ENCODE peak calls at places on chromosomes 16 and 17, in nine cellular contexts. E is gastrocnemius medialis, G is SK-N-SH, M is uterus, B is ascending aorta, Y is GM23338, U is hepatocyte, P is heart right ventricle, N is stomach. O is an unnamed sample. For H3K27me3, the result is how much of the 10 kb centered on the place peaks cover.

GRCh38 chr16:89560413-89561194 is at the start of gene RPL13:
- DNase-seq in E (peak), G (peak), M (peak), B (peak), Y (peak), U (peak), P (peak), N (peak), O (peak)

GRCh38 chr16:14035092-14035491 is 36.0 kb upstream of the MRTFB start:
- DNase-seq in E (no peak), G (no peak), M (no peak), B (no peak), Y (no peak), U (no peak), P (no peak), N (no peak), O (no peak)

GRCh38 chr17:17636456-17636855 is 44.8 kb upstream of the RAI1 start:
- DNase-seq in E (no peak), G (no peak), M (no peak), B (no peak), Y (no peak), U (no peak), P (no peak), N (no peak), O (no peak)

GRCh38 chr17:44331249-44331760 is 6.7 kb upstream of the SLC25A39 start:
- DNase-seq in E (peak), G (peak), M (peak), B (peak), Y (peak), U (peak), P (no peak), N (peak), O (peak)

GRCh38 chr16:17448640-17449638 is 21.8 kb downstream of the XYLT1 start:
- DNase-seq in E (peak), G (peak), M (no peak), B (no peak), Y (no peak), U (no peak), P (peak), N (no peak), O (no peak)

GRCh38 chr16:54936086-54936978 is 5.7 kb downstream of the IRX5 start:
- DNase-seq in E (no peak), G (no peak), M (no peak), B (no peak), Y (peak), U (peak), P (peak), N (no peak), O (no peak)

GRCh38 chr17:68600123-68600880 is 865 bp downstream of the FAM20A start:
- DNase-seq in E (peak), G (peak), M (peak), B (no peak), Y (peak), U (peak), P (peak), N (peak), O (no peak)

GRCh38 chr16:901149-901548 is 69.6 kb downstream of the LMF1 start:
- DNase-seq in E (no peak), G (no peak), M (no peak), B (no peak), Y (no peak), U (no peak), P (no peak), N (no peak), O (no peak)

GRCh38 chr16:616771-617586 is 13.8 kb upstream of the WFIKKN1 start:
- DNase-seq in E (no peak), G (no peak), M (no peak), B (no peak), Y (no peak), U (no peak), P (no peak), N (no peak), O (no peak)

GRCh38 chr16:46562979-46563378 is 58.2 kb downstream of the SHCBP1 start:
- DNase-seq in E (no peak), G (no peak), M (no peak), B (no peak), Y (no peak), U (no peak), P (no peak), N (no peak), O (no peak)

GRCh38 chr16:58027341-58028167 is 2.0 kb downstream of the MMP15 start:
- DNase-seq in E (peak), G (peak), M (no peak), B (no peak), Y (peak), U (peak), P (peak), N (peak), O (no peak)

GRCh38 chr16:56915311-56916105 is 16.4 kb upstream of the HERPUD1 start:
- DNase-seq in E (no peak), G (no peak), M (no peak), B (no peak), Y (no peak), U (no peak), P (peak), N (no peak), O (peak)

GRCh38 chr17:78715000-78715771 is 66.9 kb downstream of the CYTH1 start:
- DNase-seq in E (no peak), G (no peak), M (no peak), B (no peak), Y (no peak), U (no peak), P (no peak), N (peak), O (no peak)

GRCh38 chr17:12918132-12918531 is 99.7 kb downstream of the ELAC2 start:
- DNase-seq in E (no peak), G (no peak), M (no peak), B (no peak), Y (no peak), U (no peak), P (no peak), N (no peak), O (peak)

GRCh38 chr17:7548585-7549400 is at the start of gene TNFSF12:
- DNase-seq in E (peak), G (peak), M (peak), B (peak), Y (peak), U (peak), P (peak), N (peak), O (no peak)

GRCh38 chr17:5693821-5694220 is 109.5 kb upstream of the NLRP1 start:
- DNase-seq in E (no peak), G (no peak), M (no peak), B (peak), Y (no peak), U (no peak), P (no peak), N (no peak), O (no peak)

GRCh38 chr17:335691-336090 is 16.9 kb downstream of the RPH3AL start:
- DNase-seq in E (no peak), G (no peak), M (no peak), B (peak), Y (peak), U (no peak), P (no peak), N (no peak), O (no peak)

GRCh38 chr17:74776044-74776962 is at the start of gene NAT9:
- DNase-seq in E (peak), G (peak), M (peak), B (peak), Y (peak), U (peak), P (peak), N (peak), O (peak)
- H3K27ac ChIP-seq in E (peak), G (peak), M (peak), B (peak), Y (peak), U (peak), P (peak), N (peak), O (peak)

GRCh38 chr16:66859397-66860068 is 15.3 kb downstream of the CA7 start:
- DNase-seq in E (no peak), G (no peak), M (no peak), B (no peak), Y (no peak), U (no peak), P (no peak), N (no peak), O (no peak)

GRCh38 chr16:66856801-66857200 is 12.6 kb downstream of the CA7 start:
- DNase-seq in E (no peak), G (peak), M (no peak), B (no peak), Y (no peak), U (no peak), P (no peak), N (no peak), O (no peak)

GRCh38 chr16:66858740-66859396 is 14.7 kb downstream of the CA7 start:
- DNase-seq in E (peak), G (peak), M (no peak), B (no peak), Y (no peak), U (no peak), P (peak), N (peak), O (no peak)

GRCh38 chr16:66856184-66856730 is 12.0 kb downstream of the CA7 start:
- DNase-seq in E (no peak), G (no peak), M (no peak), B (no peak), Y (no peak), U (no peak), P (no peak), N (no peak), O (no peak)

GRCh38 chr16:66857437-66857836 is 13.2 kb downstream of the CA7 start:
- DNase-seq in E (no peak), G (peak), M (no peak), B (no peak), Y (no peak), U (no peak), P (no peak), N (no peak), O (no peak)
- TF ChIP-seq CTCF in E (no peak), G (no peak), M (no peak), B (no peak), Y (no peak), U (no peak), P (no peak), N (no peak), O (no peak)

DNA sequence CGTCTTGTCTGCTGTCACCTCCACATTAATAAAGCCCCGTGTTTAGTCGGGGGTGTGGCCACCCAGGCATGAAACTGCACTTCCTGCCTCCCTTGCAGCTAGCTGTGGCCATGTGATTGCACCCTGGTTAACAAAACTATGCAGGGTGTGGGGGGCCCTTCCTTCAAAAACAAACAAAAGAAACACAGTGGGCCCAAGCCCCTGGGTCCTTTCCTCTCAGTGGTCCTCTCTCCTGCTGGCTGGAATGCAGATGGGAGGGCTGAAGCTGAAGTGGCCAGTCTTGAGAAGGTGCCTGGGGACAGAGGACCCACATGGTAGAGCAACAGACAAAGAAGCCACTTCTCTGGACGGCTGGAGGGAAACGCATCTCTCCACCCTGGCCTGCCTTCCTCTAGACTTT is 38.0 kb upstream of the FOXF1 start:
- DNase-seq in E (no peak), G (no peak), M (no peak), B (no peak), Y (no peak), U (no peak), P (no peak), N (no peak), O (no peak)
- H3K27me3 ChIP-seq in E (under half), G (half or more), M (under half), B (under half), Y (under half), U (under half), P (under half), N (under half), O (under half)

GRCh38 chr17:50057521-50057991 is 1.6 kb downstream of the ITGA3 start:
- DNase-seq in E (no peak), G (no peak), M (no peak), B (no peak), Y (no peak), U (peak), P (no peak), N (peak), O (no peak)

GRCh38 chr17:50058296-50058945 is 2.5 kb downstream of the ITGA3 start:
- DNase-seq in E (no peak), G (no peak), M (no peak), B (no peak), Y (no peak), U (no peak), P (no peak), N (no peak), O (no peak)

GRCh38 chr17:50059256-50059655 is 3.3 kb downstream of the ITGA3 start:
- DNase-seq in E (peak), G (no peak), M (no peak), B (no peak), Y (no peak), U (no peak), P (no peak), N (peak), O (no peak)

GRCh38 chr17:50060951-50061712 is 5.2 kb downstream of the ITGA3 start:
- DNase-seq in E (peak), G (no peak), M (peak), B (peak), Y (no peak), U (no peak), P (peak), N (peak), O (no peak)

DNA sequence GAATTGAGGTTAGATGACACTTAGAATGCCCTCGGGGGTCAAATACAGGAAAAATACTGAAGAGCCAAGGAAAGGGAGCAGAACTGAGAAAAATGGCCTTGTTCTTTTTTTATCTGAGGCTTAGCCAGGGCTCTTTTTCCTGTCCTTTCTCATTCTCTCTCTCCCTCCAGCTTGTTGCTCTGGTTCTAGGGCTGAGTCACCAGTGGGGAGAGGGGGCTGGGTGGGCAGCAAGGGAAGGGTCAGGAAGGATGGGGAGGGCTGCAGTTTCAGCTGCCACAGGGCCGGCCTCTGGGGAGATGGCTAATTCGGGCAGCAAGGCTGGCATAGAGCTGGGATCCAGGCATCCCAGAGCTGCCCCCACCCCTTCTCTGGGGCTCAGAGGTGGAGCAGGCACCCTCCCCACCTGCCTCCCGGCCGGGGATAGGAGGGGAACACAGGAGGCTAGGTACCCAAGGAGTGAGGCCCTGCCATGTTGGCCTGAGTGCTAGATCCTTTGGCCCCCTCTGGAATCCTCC is 3.9 kb downstream of the ITGA3 start:
- DNase-seq in E (no peak), G (no peak), M (peak), B (peak), Y (no peak), U (no peak), P (no peak), N (no peak), O (peak)
- H3K27ac ChIP-seq in E (peak), G (peak), M (peak), B (peak), Y (no peak), U (peak), P (peak), N (no peak), O (peak)

DNA sequence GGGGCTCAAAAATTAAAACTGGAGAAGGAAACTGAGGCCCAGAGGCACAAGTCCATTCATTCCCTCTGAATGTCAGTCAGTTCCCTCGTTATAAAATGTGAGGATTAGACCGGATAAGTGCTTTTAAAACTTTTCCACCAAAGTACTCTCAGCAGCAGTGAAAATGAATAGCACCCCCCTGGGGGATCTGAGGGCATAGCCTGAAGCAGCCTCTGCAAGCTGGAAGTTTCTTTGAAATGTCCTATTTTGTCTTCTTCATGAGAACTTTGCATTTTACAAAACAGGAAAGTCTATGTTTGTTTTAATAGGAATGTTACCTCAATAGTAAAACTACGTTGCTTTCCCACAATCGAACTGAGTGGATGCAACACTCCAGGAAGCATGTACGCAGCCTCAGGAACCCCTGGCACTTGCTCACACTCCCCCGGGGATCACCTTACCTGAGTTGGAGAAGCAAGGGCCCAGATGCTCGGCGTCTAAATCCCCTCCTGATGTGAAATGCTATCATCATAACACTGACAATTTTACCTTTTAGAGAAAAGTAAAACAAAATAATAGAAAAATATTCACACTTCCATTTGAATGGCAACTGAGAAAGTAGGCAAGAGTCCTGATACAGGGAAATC is 272.9 kb downstream of the CEP112 start:
- DNase-seq in E (no peak), G (no peak), M (no peak), B (no peak), Y (peak), U (peak), P (no peak), N (no peak), O (no peak)
- TF ChIP-seq CTCF in E (no peak), G (peak), M (peak), B (no peak), Y (peak), U (peak), P (no peak), N (no peak), O (peak)

O was measured in brain microvascular endothelial cell.